ENCODE peak calls at places on chromosomes 7 and 10, in nine cellular contexts. B is esophagus squamous epithelium, I is Caco-2, H is breast epithelium, L is heart right ventricle, O is tibial artery, E is psoas muscle, A is PC-3, D is right lobe of liver. K is an unnamed sample. For H3K4me1, the result is how much of the 10 kb centered on the place peaks cover.

GRCh38 chr7:148042935-148043334 is 547.6 kb upstream of the C7orf33 start:
- DNase-seq in I (no peak), E (no peak), A (peak), L (no peak), B (no peak), D (no peak), O (no peak), H (no peak), K (no peak)

GRCh38 chr10:63700209-63700934 is 179.2 kb downstream of the REEP3 start:
- DNase-seq in E (peak), I (no peak), L (no peak), A (peak), O (peak), D (no peak), B (no peak), H (no peak), K (peak)

GRCh38 chr10:62047960-62048383 is 146.5 kb downstream of the ARID5B start:
- DNase-seq in H (no peak), A (peak), D (no peak), E (peak), L (no peak), B (no peak), I (no peak), O (peak), K (no peak)

GRCh38 chr10:11017575-11018425 is at the start of gene CELF2:
- DNase-seq in B (no peak), A (no peak), I (peak), O (peak), E (peak), L (peak), H (peak), D (peak), K (peak)

GRCh38 chr7:116075351-116076145 is 45.0 kb upstream of the TFEC start:
- DNase-seq in A (no peak), O (no peak), E (peak), B (no peak), H (no peak), D (no peak), L (no peak), I (no peak), K (no peak)

GRCh38 chr10:43236176-43236850 is 30.6 kb downstream of the RASGEF1A start:
- DNase-seq in A (no peak), O (no peak), B (no peak), I (no peak), D (peak), E (peak), L (no peak), H (no peak), K (no peak)

GRCh38 chr7:132519936-132520335 is 56.3 kb downstream of the PLXNA4 start:
- DNase-seq in A (no peak), E (no peak), I (no peak), D (no peak), O (no peak), L (no peak), B (no peak), H (no peak), K (peak)

GRCh38 chr7:74026406-74027123 is 1.4 kb upstream of the ELN start:
- DNase-seq in O (peak), A (peak), L (peak), E (peak), B (no peak), I (peak), H (peak), D (peak), K (no peak)

GRCh38 chr10:130127612-130128607 is 8.3 kb upstream of the GLRX3 start:
- DNase-seq in B (no peak), A (peak), H (peak), O (peak), E (no peak), L (no peak), D (peak), I (peak), K (peak)

GRCh38 chr10:52666931-52667330 is 105.7 kb downstream of the MBL2 start:
- DNase-seq in L (no peak), D (no peak), I (no peak), A (no peak), B (no peak), E (no peak), H (no peak), O (no peak), K (no peak)

DNA sequence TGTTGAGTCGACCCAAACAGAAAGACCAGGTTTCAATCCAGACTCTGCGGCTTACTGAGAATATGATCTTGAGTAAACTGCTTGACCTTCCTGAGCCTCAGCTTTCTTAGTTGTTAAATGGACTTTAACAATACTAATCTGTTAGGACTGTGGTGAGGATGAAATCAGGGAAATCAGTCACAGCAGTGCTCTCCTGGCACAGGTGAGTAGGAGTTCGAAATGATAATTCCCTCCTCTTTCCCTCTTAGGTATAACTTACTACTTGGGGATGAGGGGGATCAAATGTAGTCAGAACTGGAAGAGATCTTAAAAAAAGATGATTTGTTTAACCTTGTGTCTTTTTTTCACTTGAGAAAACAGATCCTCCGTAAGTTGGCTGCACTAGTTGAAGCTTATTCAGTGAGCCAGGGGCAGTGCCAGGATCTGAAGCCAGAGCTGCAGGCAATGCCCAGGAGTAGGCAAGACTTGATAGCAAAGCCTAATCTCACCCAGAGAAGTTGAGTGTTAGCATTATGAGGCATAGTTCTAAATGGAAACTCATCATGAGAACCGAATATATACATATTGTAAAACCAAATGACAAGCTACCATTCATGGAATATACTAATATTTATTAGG is 1.8 kb upstream of the MAGI2 start:
- DNase-seq in B (no peak), D (no peak), L (peak), E (no peak), H (no peak), I (no peak), A (no peak), O (no peak), K (no peak)
- H3K4me3 ChIP-seq in B (peak), D (peak), L (peak), E (peak), H (peak), I (no peak), A (no peak), O (peak), K (no peak)

DNA sequence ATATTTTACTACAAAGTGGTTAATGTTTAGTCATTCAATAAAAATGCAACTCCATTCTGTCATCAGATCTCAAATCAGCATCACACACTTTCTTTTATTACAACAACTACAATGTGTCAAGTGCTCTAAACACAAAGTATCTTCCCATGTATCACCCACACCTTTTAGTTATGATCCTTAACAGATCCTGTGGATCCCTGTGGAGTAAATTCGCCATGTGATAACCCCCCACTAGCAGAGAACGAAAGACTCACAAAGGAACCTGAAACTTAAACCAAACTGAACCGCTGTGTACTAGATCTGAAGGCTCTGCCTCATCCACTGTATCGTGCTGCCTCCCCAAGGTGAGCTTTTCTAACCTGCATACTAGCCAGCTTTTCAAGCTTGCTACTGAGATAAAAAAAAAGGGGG is 1.8 kb downstream of the DPY19L1 start:
- DNase-seq in I (no peak), H (no peak), E (no peak), A (peak), L (no peak), D (no peak), O (no peak), B (no peak), K (peak)
- TF ChIP-seq CTCF in I (no peak), H (no peak), E (no peak), A (peak), L (no peak), D (no peak), O (no peak), B (no peak), K (no peak)

GRCh38 chr7:137999496-138000080 is 2.3 kb downstream of the CREB3L2 start:
- DNase-seq in E (no peak), A (no peak), H (no peak), D (no peak), B (no peak), O (no peak), I (no peak), L (no peak), K (peak)

GRCh38 chr7:137996871-137997270 is 5.0 kb downstream of the CREB3L2 start:
- DNase-seq in A (no peak), D (no peak), L (no peak), B (no peak), I (no peak), O (no peak), H (no peak), E (no peak), K (no peak)

GRCh38 chr7:138000081-138000701 is 1.7 kb downstream of the CREB3L2 start:
- DNase-seq in I (peak), B (no peak), L (peak), D (no peak), A (no peak), H (peak), E (peak), O (peak), K (peak)

GRCh38 chr7:137996386-137996851 is 5.5 kb downstream of the CREB3L2 start:
- DNase-seq in I (no peak), D (no peak), E (peak), L (peak), H (no peak), B (no peak), O (peak), A (no peak), K (peak)

DNA sequence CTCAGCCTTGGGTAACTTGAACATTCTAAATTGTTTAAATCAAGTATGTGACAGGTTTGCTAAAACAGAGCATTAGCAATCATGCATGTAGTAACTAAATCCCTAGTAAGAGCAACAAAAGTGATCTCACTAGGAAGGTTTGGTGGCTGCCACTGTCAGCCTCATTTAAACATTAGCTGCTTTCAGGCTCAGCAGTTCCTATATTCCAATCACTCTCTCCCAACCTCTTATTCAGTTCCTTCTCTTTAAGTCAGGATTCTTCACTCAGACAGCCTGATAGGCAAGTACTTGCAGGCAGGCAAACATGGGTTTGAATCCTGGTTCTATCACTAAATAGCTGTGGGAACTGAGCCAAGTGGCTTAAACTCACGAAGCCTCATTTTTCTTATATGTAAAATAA is 3.6 kb downstream of the CREB3L2 start:
- DNase-seq in O (no peak), A (no peak), E (no peak), D (no peak), B (no peak), H (no peak), I (no peak), L (no peak), K (no peak)
- H3K4me1 ChIP-seq in O (under half), A (under half), E (under half), D (under half), B (under half), H (under half), I (under half), L (half or more), K (under half)

GRCh38 chr7:2610466-2610865 is 21.3 kb upstream of the TTYH3 start:
- DNase-seq in L (no peak), I (no peak), A (no peak), D (no peak), O (no peak), B (no peak), E (no peak), H (no peak), K (no peak)

GRCh38 chr7:2607122-2607912 is 24.5 kb upstream of the TTYH3 start:
- DNase-seq in H (no peak), D (peak), E (peak), L (peak), A (no peak), I (no peak), B (no peak), O (peak), K (no peak)

GRCh38 chr7:2607913-2608899 is 23.6 kb upstream of the TTYH3 start:
- DNase-seq in H (no peak), B (no peak), E (no peak), A (no peak), L (no peak), I (no peak), O (no peak), D (no peak), K (no peak)

GRCh38 chr7:2610898-2611297 is 20.9 kb upstream of the TTYH3 start:
- DNase-seq in H (no peak), I (no peak), B (no peak), A (no peak), O (no peak), D (no peak), E (no peak), L (no peak), K (no peak)

DNA sequence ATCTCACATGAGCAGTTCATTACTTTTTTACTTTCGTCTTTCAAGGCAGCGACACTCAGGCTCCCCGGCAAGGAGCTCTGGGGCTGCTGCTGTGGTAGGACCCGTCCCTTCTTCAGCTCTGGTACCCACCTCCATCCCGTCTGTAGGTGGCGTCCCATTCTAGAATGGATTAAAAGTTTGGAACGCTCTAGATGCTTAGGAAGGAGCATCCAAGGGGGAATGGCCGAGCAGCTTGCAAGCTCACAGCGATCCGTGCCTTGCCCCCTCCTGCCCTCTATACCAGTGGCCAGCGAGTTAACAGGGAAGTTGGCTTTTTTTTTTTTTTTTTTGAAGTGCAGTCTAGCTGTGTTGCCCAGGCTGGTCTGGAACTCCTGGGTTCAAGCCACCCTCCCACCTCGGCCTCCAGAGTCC is 22.8 kb upstream of the TTYH3 start:
- DNase-seq in B (no peak), I (peak), A (peak), L (no peak), E (no peak), O (no peak), D (peak), H (no peak), K (no peak)
- H3K4me3 ChIP-seq in B (no peak), I (no peak), A (no peak), L (peak), E (peak), O (no peak), D (no peak), H (no peak), K (no peak)

GRCh38 chr7:137989127-137989526 is 12.8 kb downstream of the CREB3L2 start:
- DNase-seq in B (no peak), L (no peak), H (no peak), I (no peak), O (peak), D (no peak), E (peak), A (no peak), K (no peak)
- TF ChIP-seq CTCF in B (no peak), L (no peak), H (no peak), I (no peak), O (peak), D (no peak), E (no peak), A (no peak), K (no peak)

GRCh38 chr10:3978762-3979161 is 193.8 kb upstream of the KLF6 start:
- DNase-seq in I (no peak), E (no peak), D (no peak), B (no peak), L (no peak), A (no peak), H (no peak), O (no peak), K (no peak)

GRCh38 chr10:3982746-3983442 is 197.9 kb upstream of the KLF6 start:
- DNase-seq in B (no peak), O (no peak), E (no peak), D (no peak), H (no peak), A (no peak), L (no peak), I (no peak), K (peak)

GRCh38 chr10:3981300-3981699 is 196.3 kb upstream of the KLF6 start:
- DNase-seq in L (no peak), D (no peak), A (no peak), E (no peak), I (no peak), B (no peak), H (no peak), O (no peak), K (no peak)

GRCh38 chr10:3980139-3980538 is 195.1 kb upstream of the KLF6 start:
- DNase-seq in H (no peak), B (no peak), I (no peak), L (no peak), A (no peak), D (no peak), O (no peak), E (no peak), K (no peak)

GRCh38 chr10:3980660-3981059 is 195.7 kb upstream of the KLF6 start:
- DNase-seq in O (no peak), L (no peak), D (no peak), B (no peak), I (no peak), H (no peak), E (no peak), A (no peak), K (no peak)
- H3K4me1 ChIP-seq in O (under half), L (under half), D (under half), B (under half), I (under half), H (under half), E (under half), A (under half), K (under half)

GRCh38 chr10:24850726-24851300 is 101.6 kb downstream of the PRTFDC1 start:
- DNase-seq in O (no peak), L (no peak), E (no peak), H (no peak), A (no peak), D (no peak), B (no peak), I (no peak), K (no peak)

GRCh38 chr10:24849051-24849450 is 103.4 kb downstream of the PRTFDC1 start:
- DNase-seq in E (no peak), H (no peak), O (no peak), L (no peak), D (no peak), A (no peak), I (no peak), B (no peak), K (peak)

GRCh38 chr10:24848169-24848688 is 104.2 kb downstream of the PRTFDC1 start:
- DNase-seq in E (no peak), H (no peak), O (no peak), B (no peak), L (no peak), I (no peak), A (no peak), D (no peak), K (no peak)

GRCh38 chr10:24851595-24851994 is 100.8 kb downstream of the PRTFDC1 start:
- DNase-seq in L (no peak), D (no peak), O (no peak), E (no peak), H (no peak), I (no peak), B (no peak), A (no peak), K (peak)

GRCh38 chr10:24849537-24850299 is 102.7 kb downstream of the PRTFDC1 start:
- DNase-seq in H (no peak), D (no peak), E (no peak), I (no peak), O (no peak), L (no peak), A (peak), B (no peak), K (peak)
- H3K4me3 ChIP-seq in H (no peak), D (no peak), E (no peak), I (no peak), O (no peak), L (no peak), A (peak), B (peak), K (peak)